ENCODE peak calls at places on chromosomes 3 and 15, in four cellular contexts. One of them, this sample, is unnamed.

GRCh38 chr3:196055267-196055666 is 26.6 kb downstream of the TFRC start:
- DNase-seq in CD8-positive, alpha-beta memory T cell: no peak
- DNase-seq in naive thymus-derived CD4-positive, alpha-beta T cell: no peak
- DNase-seq in uterus: no peak
- DNase-seq in this sample: no peak

GRCh38 chr3:42129014-42129953 is 38.1 kb downstream of the TRAK1 start:
- DNase-seq in naive thymus-derived CD4-positive, alpha-beta T cell: no peak
- DNase-seq in CD8-positive, alpha-beta memory T cell: no peak
- DNase-seq in uterus: no peak
- DNase-seq in this sample: no peak

GRCh38 chr15:44536962-44537727 is at the start of gene EIF3J:
- DNase-seq in CD8-positive, alpha-beta memory T cell: peak
- DNase-seq in uterus: peak
- DNase-seq in naive thymus-derived CD4-positive, alpha-beta T cell: peak
- DNase-seq in this sample: peak

GRCh38 chr15:50232791-50233190 is 32.7 kb downstream of the HDC start:
- DNase-seq in uterus: no peak
- DNase-seq in CD8-positive, alpha-beta memory T cell: no peak
- DNase-seq in naive thymus-derived CD4-positive, alpha-beta T cell: no peak
- DNase-seq in this sample: no peak

GRCh38 chr3:129548566-129548965 is 5.6 kb downstream of the H1-8 start:
- DNase-seq in naive thymus-derived CD4-positive, alpha-beta T cell: no peak
- DNase-seq in CD8-positive, alpha-beta memory T cell: no peak
- DNase-seq in uterus: no peak
- DNase-seq in this sample: no peak

GRCh38 chr3:56839784-56840724 is 38.3 kb upstream of the ARHGEF3 start:
- DNase-seq in CD8-positive, alpha-beta memory T cell: no peak
- DNase-seq in naive thymus-derived CD4-positive, alpha-beta T cell: no peak
- DNase-seq in uterus: no peak
- DNase-seq in this sample: no peak

GRCh38 chr3:51434746-51435323 is 43.8 kb downstream of the RBM15B start:
- DNase-seq in naive thymus-derived CD4-positive, alpha-beta T cell: peak
- DNase-seq in CD8-positive, alpha-beta memory T cell: peak
- DNase-seq in uterus: no peak
- DNase-seq in this sample: peak

GRCh38 chr3:131690800-131691199 is 188.0 kb upstream of the MRPL3 start:
- DNase-seq in CD8-positive, alpha-beta memory T cell: no peak
- DNase-seq in uterus: no peak
- DNase-seq in naive thymus-derived CD4-positive, alpha-beta T cell: no peak
- DNase-seq in this sample: no peak

GRCh38 chr3:114155370-114155821 is 23.5 kb downstream of the DRD3 start:
- DNase-seq in naive thymus-derived CD4-positive, alpha-beta T cell: no peak
- DNase-seq in uterus: no peak
- DNase-seq in CD8-positive, alpha-beta memory T cell: no peak
- DNase-seq in this sample: peak

GRCh38 chr3:149180057-149180573 is 41.5 kb downstream of the CP start:
- DNase-seq in uterus: peak
- DNase-seq in CD8-positive, alpha-beta memory T cell: no peak
- DNase-seq in naive thymus-derived CD4-positive, alpha-beta T cell: no peak
- DNase-seq in this sample: no peak

GRCh38 chr3:40690696-40691597 is 166.2 kb downstream of the ZNF621 start:
- DNase-seq in naive thymus-derived CD4-positive, alpha-beta T cell: no peak
- DNase-seq in uterus: peak
- DNase-seq in CD8-positive, alpha-beta memory T cell: no peak
- DNase-seq in this sample: no peak

GRCh38 chr15:36645106-36645505 is 65.7 kb downstream of the CDIN1 start:
- DNase-seq in CD8-positive, alpha-beta memory T cell: no peak
- DNase-seq in uterus: no peak
- DNase-seq in naive thymus-derived CD4-positive, alpha-beta T cell: no peak
- DNase-seq in this sample: no peak

GRCh38 chr15:76904461-76905012 is 603 bp downstream of the SCAPER start:
- DNase-seq in naive thymus-derived CD4-positive, alpha-beta T cell: peak
- DNase-seq in uterus: no peak
- DNase-seq in CD8-positive, alpha-beta memory T cell: no peak
- DNase-seq in this sample: peak

GRCh38 chr15:67880651-67881182 is 40.9 kb upstream of the RNU6-1 start:
- DNase-seq in CD8-positive, alpha-beta memory T cell: no peak
- DNase-seq in uterus: no peak
- DNase-seq in naive thymus-derived CD4-positive, alpha-beta T cell: no peak
- DNase-seq in this sample: no peak

GRCh38 chr3:153572165-153572564 is 410.1 kb downstream of the RAP2B start:
- DNase-seq in uterus: no peak
- DNase-seq in CD8-positive, alpha-beta memory T cell: no peak
- DNase-seq in naive thymus-derived CD4-positive, alpha-beta T cell: no peak
- DNase-seq in this sample: no peak

GRCh38 chr3:50248387-50248786 is 12.4 kb downstream of the GNAI2 start:
- DNase-seq in CD8-positive, alpha-beta memory T cell: no peak
- DNase-seq in uterus: no peak
- DNase-seq in naive thymus-derived CD4-positive, alpha-beta T cell: no peak
- DNase-seq in this sample: no peak

GRCh38 chr3:43727930-43728329 is 37.2 kb downstream of the ABHD5 start:
- DNase-seq in naive thymus-derived CD4-positive, alpha-beta T cell: no peak
- DNase-seq in uterus: no peak
- DNase-seq in CD8-positive, alpha-beta memory T cell: no peak
- DNase-seq in this sample: no peak

GRCh38 chr15:101437618-101438481 is 51.7 kb downstream of the PCSK6 start:
- DNase-seq in uterus: no peak
- DNase-seq in naive thymus-derived CD4-positive, alpha-beta T cell: no peak
- DNase-seq in CD8-positive, alpha-beta memory T cell: no peak
- DNase-seq in this sample: no peak

GRCh38 chr3:108106031-108106430 is 15.2 kb upstream of the CD47 start:
- DNase-seq in uterus: no peak
- DNase-seq in naive thymus-derived CD4-positive, alpha-beta T cell: no peak
- DNase-seq in CD8-positive, alpha-beta memory T cell: no peak
- DNase-seq in this sample: no peak

GRCh38 chr3:71916747-71917369 is 131.9 kb upstream of the PROK2 start:
- DNase-seq in CD8-positive, alpha-beta memory T cell: no peak
- DNase-seq in naive thymus-derived CD4-positive, alpha-beta T cell: no peak
- DNase-seq in uterus: no peak
- DNase-seq in this sample: no peak

GRCh38 chr3:120681506-120682038 is 467 bp downstream of the HGD start:
- DNase-seq in CD8-positive, alpha-beta memory T cell: no peak
- DNase-seq in uterus: no peak
- DNase-seq in naive thymus-derived CD4-positive, alpha-beta T cell: no peak
- DNase-seq in this sample: no peak

GRCh38 chr3:15063238-15063637 is 1.9 kb downstream of the MRPS25 start:
- DNase-seq in uterus: no peak
- DNase-seq in CD8-positive, alpha-beta memory T cell: no peak
- DNase-seq in naive thymus-derived CD4-positive, alpha-beta T cell: no peak
- DNase-seq in this sample: no peak

GRCh38 chr15:76787273-76787672 is 117.9 kb downstream of the SCAPER start:
- DNase-seq in naive thymus-derived CD4-positive, alpha-beta T cell: no peak
- DNase-seq in uterus: no peak
- DNase-seq in CD8-positive, alpha-beta memory T cell: no peak
- DNase-seq in this sample: no peak

GRCh38 chr3:113721638-113722037 is 24.4 kb downstream of the NAA50 start:
- DNase-seq in uterus: no peak
- DNase-seq in naive thymus-derived CD4-positive, alpha-beta T cell: no peak
- DNase-seq in CD8-positive, alpha-beta memory T cell: no peak
- DNase-seq in this sample: peak

GRCh38 chr3:33050084-33050653 is 46.8 kb downstream of the GLB1 start:
- DNase-seq in naive thymus-derived CD4-positive, alpha-beta T cell: no peak
- DNase-seq in uterus: no peak
- DNase-seq in CD8-positive, alpha-beta memory T cell: no peak
- DNase-seq in this sample: no peak

GRCh38 chr3:9754678-9755077 is 4.9 kb downstream of the OGG1 start:
- DNase-seq in CD8-positive, alpha-beta memory T cell: no peak
- DNase-seq in naive thymus-derived CD4-positive, alpha-beta T cell: no peak
- DNase-seq in uterus: no peak
- DNase-seq in this sample: peak

GRCh38 chr3:55505776-55506175 is 18.7 kb upstream of the WNT5A start:
- DNase-seq in uterus: no peak
- DNase-seq in CD8-positive, alpha-beta memory T cell: no peak
- DNase-seq in naive thymus-derived CD4-positive, alpha-beta T cell: no peak
- DNase-seq in this sample: no peak

GRCh38 chr3:64444619-64445317 is 219.5 kb upstream of the PRICKLE2 start:
- DNase-seq in CD8-positive, alpha-beta memory T cell: no peak
- DNase-seq in naive thymus-derived CD4-positive, alpha-beta T cell: no peak
- DNase-seq in uterus: no peak
- DNase-seq in this sample: no peak
- H3K4me3 ChIP-seq in CD8-positive, alpha-beta memory T cell: no peak
- H3K4me3 ChIP-seq in naive thymus-derived CD4-positive, alpha-beta T cell: no peak
- H3K4me3 ChIP-seq in uterus: peak
- H3K4me3 ChIP-seq in this sample: no peak

GRCh38 chr3:171376125-171376947 is 83.9 kb downstream of the TNIK start:
- DNase-seq in uterus: no peak
- DNase-seq in CD8-positive, alpha-beta memory T cell: no peak
- DNase-seq in naive thymus-derived CD4-positive, alpha-beta T cell: no peak
- DNase-seq in this sample: no peak

GRCh38 chr3:171374661-171375285 is 85.4 kb downstream of the TNIK start:
- DNase-seq in CD8-positive, alpha-beta memory T cell: no peak
- DNase-seq in uterus: no peak
- DNase-seq in naive thymus-derived CD4-positive, alpha-beta T cell: no peak
- DNase-seq in this sample: no peak

GRCh38 chr3:171377859-171378258 is 82.3 kb downstream of the TNIK start:
- DNase-seq in CD8-positive, alpha-beta memory T cell: no peak
- DNase-seq in uterus: no peak
- DNase-seq in naive thymus-derived CD4-positive, alpha-beta T cell: no peak
- DNase-seq in this sample: no peak

GRCh38 chr3:171374260-171374659 is 85.9 kb downstream of the TNIK start:
- DNase-seq in CD8-positive, alpha-beta memory T cell: no peak
- DNase-seq in uterus: no peak
- DNase-seq in naive thymus-derived CD4-positive, alpha-beta T cell: no peak
- DNase-seq in this sample: no peak

DNA sequence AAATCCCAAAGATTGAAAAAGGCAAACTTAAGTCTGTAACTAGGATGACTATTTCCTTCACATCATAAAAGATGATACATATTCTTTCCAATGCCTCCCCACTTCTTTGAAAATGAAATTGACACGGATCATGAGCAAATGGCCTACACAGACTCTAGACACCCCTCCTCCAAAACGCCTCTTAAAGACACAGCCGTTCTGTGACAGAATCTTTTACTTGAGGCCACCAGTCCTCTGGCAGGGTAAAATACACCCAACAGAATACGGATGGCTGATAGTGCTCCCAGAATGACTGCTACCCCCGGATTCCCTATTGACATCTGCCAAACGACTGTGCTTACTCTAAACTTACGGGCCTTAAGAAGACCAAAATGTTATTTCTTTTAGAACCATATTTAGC is 84.5 kb downstream of the TNIK start:
- DNase-seq in naive thymus-derived CD4-positive, alpha-beta T cell: no peak
- DNase-seq in CD8-positive, alpha-beta memory T cell: no peak
- DNase-seq in uterus: no peak
- DNase-seq in this sample: no peak
- H3K4me3 ChIP-seq in naive thymus-derived CD4-positive, alpha-beta T cell: no peak
- H3K4me3 ChIP-seq in CD8-positive, alpha-beta memory T cell: no peak
- H3K4me3 ChIP-seq in uterus: no peak
- H3K4me3 ChIP-seq in this sample: no peak

GRCh38 chr3:64380539-64380938 is 155.3 kb upstream of the PRICKLE2 start:
- DNase-seq in CD8-positive, alpha-beta memory T cell: no peak
- DNase-seq in uterus: no peak
- DNase-seq in naive thymus-derived CD4-positive, alpha-beta T cell: no peak
- DNase-seq in this sample: no peak

GRCh38 chr3:64377942-64378341 is 152.7 kb upstream of the PRICKLE2 start:
- DNase-seq in naive thymus-derived CD4-positive, alpha-beta T cell: no peak
- DNase-seq in CD8-positive, alpha-beta memory T cell: no peak
- DNase-seq in uterus: no peak
- DNase-seq in this sample: no peak

GRCh38 chr3:64381369-64381768 is 156.1 kb upstream of the PRICKLE2 start:
- DNase-seq in uterus: no peak
- DNase-seq in CD8-positive, alpha-beta memory T cell: no peak
- DNase-seq in naive thymus-derived CD4-positive, alpha-beta T cell: no peak
- DNase-seq in this sample: no peak

DNA sequence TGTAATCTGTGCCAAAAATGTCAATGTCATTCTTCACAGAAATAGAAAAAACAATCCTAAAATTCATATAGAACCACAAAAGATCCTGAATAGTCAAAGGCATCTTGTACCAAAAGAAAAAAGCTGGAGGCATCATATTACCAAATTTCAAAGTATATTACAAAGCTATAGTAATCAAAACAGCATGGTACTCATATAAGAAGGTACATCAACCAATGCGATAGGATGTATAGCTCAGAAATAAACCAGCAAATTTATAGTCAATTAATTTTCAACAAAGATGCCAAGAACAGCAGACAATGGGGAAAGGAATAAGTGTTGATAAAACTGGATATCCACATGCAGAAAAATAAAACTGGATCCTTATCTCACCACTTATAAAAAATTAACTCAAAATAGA is 150.5 kb upstream of the PRICKLE2 start:
- DNase-seq in naive thymus-derived CD4-positive, alpha-beta T cell: no peak
- DNase-seq in CD8-positive, alpha-beta memory T cell: no peak
- DNase-seq in uterus: no peak
- DNase-seq in this sample: no peak
- H3K4me3 ChIP-seq in naive thymus-derived CD4-positive, alpha-beta T cell: no peak
- H3K4me3 ChIP-seq in CD8-positive, alpha-beta memory T cell: no peak
- H3K4me3 ChIP-seq in uterus: no peak
- H3K4me3 ChIP-seq in this sample: no peak

GRCh38 chr3:185927501-185928200 is 10.2 kb downstream of the TRA2B start:
- DNase-seq in uterus: no peak
- DNase-seq in CD8-positive, alpha-beta memory T cell: no peak
- DNase-seq in naive thymus-derived CD4-positive, alpha-beta T cell: no peak
- DNase-seq in this sample: no peak

GRCh38 chr3:185930393-185931107 is 7.3 kb downstream of the TRA2B start:
- DNase-seq in uterus: no peak
- DNase-seq in CD8-positive, alpha-beta memory T cell: no peak
- DNase-seq in naive thymus-derived CD4-positive, alpha-beta T cell: no peak
- DNase-seq in this sample: no peak

GRCh38 chr3:185931777-185932176 is 6.0 kb downstream of the TRA2B start:
- DNase-seq in CD8-positive, alpha-beta memory T cell: no peak
- DNase-seq in uterus: no peak
- DNase-seq in naive thymus-derived CD4-positive, alpha-beta T cell: no peak
- DNase-seq in this sample: no peak

GRCh38 chr3:185928532-185928931 is 9.3 kb downstream of the TRA2B start:
- DNase-seq in uterus: no peak
- DNase-seq in CD8-positive, alpha-beta memory T cell: no peak
- DNase-seq in naive thymus-derived CD4-positive, alpha-beta T cell: no peak
- DNase-seq in this sample: no peak

DNA sequence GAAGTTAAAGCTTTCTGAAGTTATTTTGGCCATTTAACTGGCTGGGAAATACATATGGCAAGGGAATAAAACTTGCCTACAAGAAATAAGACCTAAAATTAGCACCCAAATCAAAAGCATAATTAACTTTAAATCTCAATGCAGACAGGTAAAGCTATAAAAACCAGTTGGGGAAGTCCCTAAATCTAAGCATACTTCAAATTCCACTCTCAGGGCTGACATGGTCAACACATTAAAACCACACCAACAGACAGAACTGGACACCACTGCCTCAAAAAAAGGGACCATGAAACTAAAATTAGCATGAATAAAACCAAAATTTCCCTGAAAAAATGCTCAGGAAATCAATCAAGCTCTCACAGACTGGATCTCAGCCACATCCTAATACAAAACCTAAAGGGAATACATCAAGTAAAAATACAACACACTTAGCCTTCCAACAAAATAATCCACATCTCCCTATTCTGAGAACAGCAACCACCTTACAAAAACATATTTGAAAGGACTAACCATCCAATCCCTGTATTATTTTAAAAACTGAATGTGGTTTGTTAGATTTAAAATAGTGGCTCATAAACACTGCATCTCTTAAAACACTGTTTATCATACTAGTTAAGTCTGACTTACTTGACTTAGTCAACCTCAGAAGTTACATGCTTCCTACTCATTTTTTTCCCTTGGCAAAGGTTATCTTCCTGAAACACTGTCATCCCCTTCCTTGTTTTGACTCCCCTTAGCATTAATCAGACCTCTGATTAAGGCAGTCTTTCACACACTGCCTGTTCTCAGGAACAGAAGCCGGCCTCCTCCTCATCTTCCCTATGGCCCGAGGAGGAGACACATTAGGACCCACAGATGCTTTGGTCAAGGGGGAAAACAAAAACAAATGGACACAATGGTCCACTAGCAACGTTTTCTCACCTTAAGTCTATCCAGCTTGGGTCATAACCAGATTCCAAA is 8.3 kb downstream of the TRA2B start:
- DNase-seq in naive thymus-derived CD4-positive, alpha-beta T cell: no peak
- DNase-seq in CD8-positive, alpha-beta memory T cell: no peak
- DNase-seq in uterus: no peak
- DNase-seq in this sample: no peak
- H3K4me3 ChIP-seq in naive thymus-derived CD4-positive, alpha-beta T cell: peak
- H3K4me3 ChIP-seq in CD8-positive, alpha-beta memory T cell: peak
- H3K4me3 ChIP-seq in uterus: no peak
- H3K4me3 ChIP-seq in this sample: no peak

This sample was measured in Jurkat, Clone E6-1.